ENCODE peak calls at places on chromosomes 1 and 21, in four cellular contexts. One of them, this sample, is unnamed.

GRCh38 chr1:5611855-5612254 is 380.4 kb downstream of the NPHP4 start:
- DNase-seq in neural progenitor cell: no peak
- DNase-seq in hepatocyte: peak
- DNase-seq in GM23338: no peak
- DNase-seq in this sample: peak

GRCh38 chr1:64967381-64967780 is 1.0 kb upstream of the JAK1 start:
- DNase-seq in GM23338: no peak
- DNase-seq in hepatocyte: no peak
- DNase-seq in neural progenitor cell: peak
- DNase-seq in this sample: no peak

GRCh38 chr21:46110499-46111192 is 12.7 kb downstream of the COL6A2 start:
- DNase-seq in neural progenitor cell: no peak
- DNase-seq in hepatocyte: peak
- DNase-seq in GM23338: peak
- DNase-seq in this sample: no peak

GRCh38 chr1:70628973-70629372 is 217.9 kb downstream of the CTH start:
- DNase-seq in GM23338: peak
- DNase-seq in neural progenitor cell: no peak
- DNase-seq in hepatocyte: no peak
- DNase-seq in this sample: no peak

GRCh38 chr1:41360074-41361027 is 883 bp upstream of the FOXO6 start:
- DNase-seq in neural progenitor cell: peak
- DNase-seq in GM23338: peak
- DNase-seq in hepatocyte: peak
- DNase-seq in this sample: peak

GRCh38 chr1:229378586-229379442 is 36.0 kb upstream of the CCSAP start:
- DNase-seq in neural progenitor cell: peak
- DNase-seq in GM23338: peak
- DNase-seq in hepatocyte: no peak
- DNase-seq in this sample: no peak

GRCh38 chr1:9891207-9891606 is 18.9 kb downstream of the CTNNBIP1 start:
- DNase-seq in neural progenitor cell: peak
- DNase-seq in GM23338: no peak
- DNase-seq in hepatocyte: no peak
- DNase-seq in this sample: peak

GRCh38 chr1:87986154-87986914 is 657.7 kb downstream of the LMO4 start:
- DNase-seq in GM23338: no peak
- DNase-seq in neural progenitor cell: no peak
- DNase-seq in hepatocyte: no peak
- DNase-seq in this sample: peak

GRCh38 chr21:7933923-7934322 is 2587.5 kb upstream of the TPTE start:
- DNase-seq in neural progenitor cell: no peak
- DNase-seq in hepatocyte: no peak
- DNase-seq in GM23338: no peak
- DNase-seq in this sample: no peak

GRCh38 chr1:172414331-172414730 is 6.2 kb upstream of the C1orf105 start:
- DNase-seq in neural progenitor cell: no peak
- DNase-seq in GM23338: no peak
- DNase-seq in hepatocyte: no peak
- DNase-seq in this sample: peak

GRCh38 chr1:30518696-30519095 is 204.7 kb downstream of the MATN1 start:
- DNase-seq in neural progenitor cell: no peak
- DNase-seq in GM23338: no peak
- DNase-seq in hepatocyte: no peak
- DNase-seq in this sample: no peak

GRCh38 chr1:96962807-96963206 is 241.2 kb downstream of the PTBP2 start:
- DNase-seq in hepatocyte: peak
- DNase-seq in neural progenitor cell: no peak
- DNase-seq in GM23338: no peak
- DNase-seq in this sample: peak

GRCh38 chr1:154955039-154955717 is 721 bp downstream of the PBXIP1 start:
- DNase-seq in hepatocyte: peak
- DNase-seq in neural progenitor cell: peak
- DNase-seq in GM23338: peak
- DNase-seq in this sample: no peak

GRCh38 chr1:112788561-112788960 is 73.4 kb upstream of the PPM1J start:
- DNase-seq in hepatocyte: peak
- DNase-seq in neural progenitor cell: no peak
- DNase-seq in GM23338: no peak
- DNase-seq in this sample: no peak

GRCh38 chr1:176811896-176812295 is 348.9 kb downstream of the PAPPA2 start:
- DNase-seq in neural progenitor cell: peak
- DNase-seq in GM23338: peak
- DNase-seq in hepatocyte: no peak
- DNase-seq in this sample: no peak

GRCh38 chr1:69121708-69122107 is 446.0 kb upstream of the LRRC7 start:
- DNase-seq in hepatocyte: no peak
- DNase-seq in neural progenitor cell: no peak
- DNase-seq in GM23338: no peak
- DNase-seq in this sample: no peak

GRCh38 chr1:6273380-6273891 is 12.5 kb upstream of the GPR153 start:
- DNase-seq in neural progenitor cell: peak
- DNase-seq in hepatocyte: peak
- DNase-seq in GM23338: peak
- DNase-seq in this sample: peak

GRCh38 chr1:77831566-77831965 is 52.1 kb downstream of the MIGA1 start:
- DNase-seq in GM23338: no peak
- DNase-seq in hepatocyte: no peak
- DNase-seq in neural progenitor cell: no peak
- DNase-seq in this sample: no peak

GRCh38 chr1:119470958-119471357 is 36.1 kb upstream of the HSD3B1 start:
- DNase-seq in neural progenitor cell: no peak
- DNase-seq in hepatocyte: no peak
- DNase-seq in GM23338: no peak
- DNase-seq in this sample: no peak

GRCh38 chr1:151458936-151459330 is 361 bp downstream of the POGZ start:
- DNase-seq in hepatocyte: peak
- DNase-seq in GM23338: peak
- DNase-seq in neural progenitor cell: peak
- DNase-seq in this sample: peak

GRCh38 chr1:47930215-47930885 is 66.8 kb downstream of the TRABD2B start:
- DNase-seq in neural progenitor cell: no peak
- DNase-seq in hepatocyte: peak
- DNase-seq in GM23338: no peak
- DNase-seq in this sample: no peak

GRCh38 chr1:204104331-204105222 is 31.7 kb downstream of the SOX13 start:
- DNase-seq in hepatocyte: no peak
- DNase-seq in GM23338: no peak
- DNase-seq in neural progenitor cell: no peak
- DNase-seq in this sample: peak

GRCh38 chr1:4395676-4396075 is 258.7 kb upstream of the AJAP1 start:
- DNase-seq in neural progenitor cell: no peak
- DNase-seq in hepatocyte: no peak
- DNase-seq in GM23338: no peak
- DNase-seq in this sample: no peak

GRCh38 chr1:223331929-223332328 is 32.0 kb downstream of the SUSD4 start:
- DNase-seq in hepatocyte: no peak
- DNase-seq in GM23338: no peak
- DNase-seq in neural progenitor cell: no peak
- DNase-seq in this sample: peak

GRCh38 chr1:151811181-151811580 is 6.0 kb upstream of the LINGO4 start:
- DNase-seq in GM23338: no peak
- DNase-seq in neural progenitor cell: no peak
- DNase-seq in hepatocyte: no peak
- DNase-seq in this sample: no peak

GRCh38 chr21:45424854-45425795 is 20.2 kb downstream of the COL18A1 start:
- DNase-seq in GM23338: no peak
- DNase-seq in hepatocyte: no peak
- DNase-seq in neural progenitor cell: no peak
- DNase-seq in this sample: no peak

GRCh38 chr1:47507921-47508894 is 70.4 kb downstream of the FOXD2 start:
- DNase-seq in hepatocyte: peak
- DNase-seq in neural progenitor cell: peak
- DNase-seq in GM23338: peak
- DNase-seq in this sample: peak

GRCh38 chr1:55441474-55441873 is 226.3 kb upstream of the USP24 start:
- DNase-seq in neural progenitor cell: no peak
- DNase-seq in hepatocyte: no peak
- DNase-seq in GM23338: no peak
- DNase-seq in this sample: no peak

GRCh38 chr1:54794401-54795099 is 6.6 kb downstream of the TTC22 start:
- DNase-seq in neural progenitor cell: no peak
- DNase-seq in GM23338: no peak
- DNase-seq in hepatocyte: peak
- DNase-seq in this sample: peak

GRCh38 chr1:23460519-23460918 is 23.5 kb downstream of the ASAP3 start:
- DNase-seq in GM23338: no peak
- DNase-seq in neural progenitor cell: no peak
- DNase-seq in hepatocyte: no peak
- DNase-seq in this sample: peak

GRCh38 chr1:30490554-30491053 is 232.8 kb downstream of the MATN1 start:
- DNase-seq in hepatocyte: no peak
- DNase-seq in GM23338: no peak
- DNase-seq in neural progenitor cell: no peak
- DNase-seq in this sample: no peak

GRCh38 chr1:241156231-241156965 is 200.6 kb downstream of the RGS7 start:
- DNase-seq in neural progenitor cell: no peak
- DNase-seq in GM23338: no peak
- DNase-seq in hepatocyte: peak
- DNase-seq in this sample: peak

GRCh38 chr21:34073749-34074282 is 438 bp downstream of the MRPS6 start:
- DNase-seq in hepatocyte: peak
- DNase-seq in GM23338: peak
- DNase-seq in neural progenitor cell: peak
- DNase-seq in this sample: peak

GRCh38 chr1:8540266-8540926 is 222.5 kb downstream of the SLC45A1 start:
- DNase-seq in hepatocyte: no peak
- DNase-seq in neural progenitor cell: no peak
- DNase-seq in GM23338: no peak
- DNase-seq in this sample: peak

GRCh38 chr1:39633422-39633821 is 6.0 kb downstream of the HEYL start:
- DNase-seq in GM23338: no peak
- DNase-seq in hepatocyte: no peak
- DNase-seq in neural progenitor cell: no peak
- DNase-seq in this sample: no peak
- TF ChIP-seq EZH2 in GM23338: no peak
- TF ChIP-seq EZH2 in hepatocyte: peak
- TF ChIP-seq EZH2 in neural progenitor cell: no peak
- TF ChIP-seq EZH2 in this sample: no peak

GRCh38 chr1:27011058-27011764 is 1.4 kb downstream of the TENT5B start:
- DNase-seq in GM23338: peak
- DNase-seq in neural progenitor cell: peak
- DNase-seq in hepatocyte: peak
- DNase-seq in this sample: peak
- TF ChIP-seq EZH2phosphoT487 in GM23338: no peak
- TF ChIP-seq EZH2phosphoT487 in neural progenitor cell: no peak
- TF ChIP-seq EZH2phosphoT487 in hepatocyte: no peak
- TF ChIP-seq EZH2phosphoT487 in this sample: no peak

DNA sequence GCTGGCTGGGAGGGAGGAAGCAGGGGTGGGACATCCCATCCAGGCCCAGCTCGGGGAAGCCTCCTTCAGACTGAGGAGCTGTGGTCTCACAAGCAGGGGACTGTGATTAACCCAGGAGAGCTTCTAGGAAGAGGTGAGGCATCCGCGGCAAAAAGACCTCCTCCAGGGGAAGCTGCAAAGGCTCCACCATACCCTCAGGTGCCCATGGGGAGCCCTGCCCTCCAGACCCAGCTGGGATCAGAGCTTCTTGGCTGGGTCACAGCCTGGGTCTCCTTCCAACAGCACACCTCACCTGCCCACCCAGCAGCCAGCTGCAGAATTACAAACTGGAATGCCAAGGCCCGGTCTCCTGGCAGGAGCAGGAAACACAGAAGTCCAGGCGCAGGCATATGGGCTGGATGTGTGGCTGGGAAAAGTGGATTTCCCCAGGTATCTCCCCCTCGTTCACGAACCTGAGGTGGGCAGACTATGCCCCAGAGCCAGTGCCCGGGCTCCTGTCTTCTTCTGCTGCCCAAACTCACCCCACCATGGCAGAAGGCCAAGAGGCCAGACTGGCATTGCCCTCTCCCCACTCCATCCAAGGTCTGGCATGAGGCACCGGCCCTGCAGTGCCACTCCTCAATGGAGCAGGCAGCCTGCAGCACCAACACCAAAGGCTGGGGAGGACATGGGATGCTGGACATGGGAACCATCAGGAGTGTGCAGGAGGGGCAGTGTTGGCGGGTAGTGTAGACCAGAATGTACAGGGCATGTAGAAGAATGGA is 15.4 kb upstream of the ARF1 start:
- DNase-seq in hepatocyte: no peak
- DNase-seq in GM23338: no peak
- DNase-seq in neural progenitor cell: no peak
- DNase-seq in this sample: no peak
- TF ChIP-seq EZH2 in hepatocyte: no peak
- TF ChIP-seq EZH2 in GM23338: no peak
- TF ChIP-seq EZH2 in neural progenitor cell: no peak
- TF ChIP-seq EZH2 in this sample: no peak

GRCh38 chr21:42538479-42539275 is 25.0 kb downstream of the SLC37A1 start:
- DNase-seq in neural progenitor cell: no peak
- DNase-seq in GM23338: no peak
- DNase-seq in hepatocyte: no peak
- DNase-seq in this sample: no peak
- TF ChIP-seq EZH2phosphoT487 in neural progenitor cell: no peak
- TF ChIP-seq EZH2phosphoT487 in GM23338: no peak
- TF ChIP-seq EZH2phosphoT487 in hepatocyte: no peak
- TF ChIP-seq EZH2phosphoT487 in this sample: no peak

DNA sequence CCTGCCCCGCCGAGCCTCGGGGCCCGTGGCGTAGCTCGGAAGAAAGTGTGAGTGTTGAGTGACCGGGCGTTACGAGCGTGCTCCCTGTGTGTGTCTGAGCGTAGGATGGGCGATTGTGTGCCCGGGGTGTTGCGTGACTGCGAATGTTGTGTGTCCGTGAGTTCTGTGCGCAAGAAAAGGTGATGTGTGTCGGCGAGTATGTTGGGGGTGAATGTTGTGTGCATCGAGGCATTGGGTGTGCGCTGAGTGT is 346 bp downstream of the PTPRU start:
- DNase-seq in neural progenitor cell: no peak
- DNase-seq in GM23338: no peak
- DNase-seq in hepatocyte: no peak
- DNase-seq in this sample: no peak
- TF ChIP-seq EZH2 in neural progenitor cell: peak
- TF ChIP-seq EZH2 in GM23338: no peak
- TF ChIP-seq EZH2 in hepatocyte: no peak
- TF ChIP-seq EZH2 in this sample: no peak

DNA sequence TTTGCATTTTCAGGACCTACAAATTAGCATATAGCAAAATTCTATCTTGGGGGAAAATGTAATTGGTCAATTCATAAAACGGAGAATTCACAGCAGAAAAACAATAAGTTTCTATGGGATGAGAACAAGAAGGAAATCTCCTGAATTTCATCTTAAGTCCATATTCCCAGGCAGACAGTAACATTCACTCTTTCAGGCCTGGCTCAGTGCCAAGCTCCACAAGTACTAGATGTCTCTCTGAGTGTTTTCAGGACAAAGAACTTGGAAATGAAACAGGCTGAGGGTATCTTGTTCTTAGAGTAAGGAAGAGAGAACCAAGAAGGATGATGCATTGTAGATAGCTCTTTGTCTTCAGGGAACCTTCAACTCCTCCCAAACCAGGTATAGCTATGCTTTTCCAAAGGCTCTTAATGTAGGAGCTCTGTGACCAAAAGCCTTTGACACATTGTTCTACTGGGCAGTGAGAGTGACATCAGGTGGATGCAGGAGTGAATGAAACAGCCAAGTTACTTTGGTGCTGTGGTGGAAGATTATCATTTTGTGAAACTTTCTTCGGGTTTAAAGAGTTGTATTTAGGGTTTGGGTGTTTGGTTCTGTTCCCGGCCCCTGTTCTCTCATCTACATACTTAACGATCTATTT is 298.3 kb downstream of the GPATCH2 start:
- DNase-seq in hepatocyte: peak
- DNase-seq in neural progenitor cell: no peak
- DNase-seq in GM23338: no peak
- DNase-seq in this sample: peak
- TF ChIP-seq EZH2phosphoT487 in hepatocyte: no peak
- TF ChIP-seq EZH2phosphoT487 in neural progenitor cell: no peak
- TF ChIP-seq EZH2phosphoT487 in GM23338: no peak
- TF ChIP-seq EZH2phosphoT487 in this sample: no peak

This sample was measured in PC-3.